ENCODE peak calls at places on chromosomes 7 and 10, in eight cellular contexts. T is lower lobe of right lung; Y is iPS-NIHi11; L is ELF-1; K is sigmoid colon; P is fibroblast of gingiva; Q is psoas muscle; O is naive thymus-derived CD8-positive, alpha-beta T cell. H is an unnamed sample.

GRCh38 chr7:24141876-24142509 is 142.0 kb upstream of the NPY start:
- DNase-seq in T (no peak), Y (no peak), L (no peak), K (no peak), P (no peak), Q (no peak), O (no peak), H (no peak)

GRCh38 chr10:63819753-63820347 is 298.6 kb downstream of the REEP3 start:
- DNase-seq in T (peak; percentile 65), Y (peak; percentile 50), L (peak; percentile 8), K (peak; percentile 78), P (peak; percentile 53), Q (peak; percentile 63), O (no peak), H (no peak)

GRCh38 chr10:121926669-121927360 is 1.0 kb downstream of the ATE1 start:
- DNase-seq in T (no peak), Y (peak; percentile 27), L (no peak), K (no peak), P (peak; percentile 48), Q (no peak), O (peak; percentile 22), H (peak; percentile 31)

GRCh38 chr10:113825791-113826190 is 28.1 kb downstream of the DCLRE1A start:
- DNase-seq in T (no peak), Y (no peak), L (no peak), K (no peak), P (no peak), Q (no peak), O (no peak), H (no peak)

GRCh38 chr7:131605280-131605878 is 49.0 kb upstream of the PODXL start:
- DNase-seq in T (no peak), Y (peak; percentile 66), L (peak; percentile 88), K (no peak), P (no peak), Q (no peak), O (no peak), H (no peak)

GRCh38 chr10:387949-388660 is 252.8 kb downstream of the ZMYND11 start:
- DNase-seq in T (no peak), Y (no peak), L (no peak), K (peak; percentile 75), P (no peak), Q (no peak), O (no peak), H (no peak)

GRCh38 chr7:33961948-33962347 is 56.6 kb downstream of the BMPER start:
- DNase-seq in T (no peak), Y (no peak), L (no peak), K (no peak), P (peak; percentile 85), Q (no peak), O (no peak), H (no peak)

GRCh38 chr7:150800576-150801241 is at the start of gene TMEM176A:
- DNase-seq in T (no peak), Y (peak; percentile 47), L (no peak), K (no peak), P (no peak), Q (no peak), O (peak; percentile 25), H (peak; percentile 18)

GRCh38 chr10:70958396-70958795 is 70.0 kb upstream of the PCBD1 start:
- DNase-seq in T (no peak), Y (no peak), L (no peak), K (no peak), P (no peak), Q (no peak), O (no peak), H (no peak)

GRCh38 chr7:76333388-76334101 is 25.2 kb downstream of the YWHAG start:
- DNase-seq in T (peak; percentile 57), Y (no peak), L (no peak), K (peak; percentile 77), P (peak; percentile 49), Q (peak; percentile 69), O (no peak), H (no peak)

GRCh38 chr7:82729172-82730030 is 285.8 kb upstream of the CACNA2D1 start:
- DNase-seq in T (no peak), Y (peak; percentile 33), L (no peak), K (no peak), P (peak; percentile 31), Q (no peak), O (peak; percentile 23), H (no peak)

GRCh38 chr7:75950111-75950681 is 35.2 kb downstream of the POR start:
- DNase-seq in T (no peak), Y (no peak), L (no peak), K (no peak), P (no peak), Q (no peak), O (no peak), H (no peak)

GRCh38 chr10:69728335-69728861 is 73.3 kb upstream of the COL13A1 start:
- DNase-seq in T (no peak), Y (peak; percentile 38), L (peak; percentile 92), K (no peak), P (no peak), Q (no peak), O (no peak), H (no peak)

GRCh38 chr10:3150961-3151360 is 21.6 kb downstream of the PITRM1 start:
- DNase-seq in T (no peak), Y (no peak), L (no peak), K (no peak), P (no peak), Q (no peak), O (no peak), H (no peak)

GRCh38 chr10:97726636-97727178 is 10.2 kb upstream of the ZFYVE27 start:
- DNase-seq in T (no peak), Y (peak; percentile 63), L (peak; percentile 57), K (no peak), P (peak; percentile 54), Q (no peak), O (no peak), H (peak; percentile 3)

GRCh38 chr10:86756511-86757109 is at the start of gene BMPR1A:
- DNase-seq in T (no peak), Y (peak; percentile 61), L (no peak), K (no peak), P (peak; percentile 90), Q (no peak), O (no peak), H (no peak)

GRCh38 chr10:123583639-123584418 is 82.3 kb upstream of the GPR26 start:
- DNase-seq in T (peak; percentile 86), Y (peak; percentile 86), L (peak; percentile 92), K (peak; percentile 96), P (peak; percentile 66), Q (peak; percentile 83), O (no peak), H (no peak)

GRCh38 chr7:45573636-45574470 is at the start of gene ADCY1:
- DNase-seq in T (no peak), Y (peak; percentile 93), L (no peak), K (no peak), P (no peak), Q (no peak), O (no peak), H (no peak)

GRCh38 chr7:155002411-155003214 is at the start of gene PAXIP1:
- DNase-seq in T (peak; percentile 62), Y (peak; percentile 88), L (peak; percentile 52), K (peak; percentile 67), P (peak; percentile 42), Q (peak; percentile 65), O (peak; percentile 13), H (peak; percentile 81)

H was measured in CD4-positive, alpha-beta memory T cell.